ENCODE peak calls at places on chromosomes 13 and 19, in nine cellular contexts. N is GM10248; W is hypothalamus; Q is NCI-H526; R is GM23338; F is dermis microvascular lymphatic vessel endothelial cell; E is cerebellar nuclear complex; J is stimulated activated CD4-positive, alpha-beta T cell treated with anti-CD3 and anti-CD28 coated beads, Interleukin-15, amount 100 ng/mL, for 48 hours; B is activated naive CD8-positive, alpha-beta T cell treated with anti-CD3 and anti-CD28 coated beads, Interleukin-2, amount 50 U/mL, for 24 hours. M is an unnamed sample.

GRCh38 chr19:43532571-43532961 is 422 bp upstream of the ZNF575 start:
- DNase-seq in N (peak), W (no peak), Q (peak), R (no peak), F (peak), E (no peak), J (no peak), B (no peak), M (no peak)

GRCh38 chr19:51687791-51688664 is 5.1 kb upstream of the SPACA6 start:
- DNase-seq in N (peak), W (peak), Q (peak), R (peak), F (peak), E (no peak), J (no peak), B (no peak), M (no peak)

GRCh38 chr13:38702609-38703008 is 15.7 kb downstream of the FREM2 start:
- DNase-seq in N (no peak), W (no peak), Q (no peak), R (no peak), F (no peak), E (no peak), J (no peak), B (no peak), M (no peak)

GRCh38 chr13:50085063-50085462 is 69.8 kb downstream of the KCNRG start:
- DNase-seq in N (no peak), W (no peak), Q (peak), R (peak), F (peak), E (peak), J (no peak), B (no peak), M (no peak)

GRCh38 chr13:95608640-95609280 is 35.7 kb downstream of the DZIP1 start:
- DNase-seq in N (no peak), W (no peak), Q (no peak), R (no peak), F (no peak), E (no peak), J (no peak), B (no peak), M (no peak)

GRCh38 chr19:42277821-42278809 is 9.1 kb downstream of the CIC start:
- DNase-seq in N (no peak), W (no peak), Q (no peak), R (no peak), F (peak), E (no peak), J (no peak), B (no peak), M (no peak)

GRCh38 chr19:39336483-39336882 is 640 bp upstream of the GMFG start:
- DNase-seq in N (no peak), W (no peak), Q (no peak), R (no peak), F (no peak), E (no peak), J (no peak), B (no peak), M (no peak)

GRCh38 chr13:57787058-57787791 is 155.7 kb downstream of the PCDH17 start:
- DNase-seq in N (no peak), W (no peak), Q (peak), R (peak), F (no peak), E (no peak), J (no peak), B (no peak), M (peak)

GRCh38 chr19:18657590-18658365 is 20.9 kb downstream of the KLHL26 start:
- DNase-seq in N (peak), W (no peak), Q (peak), R (peak), F (peak), E (no peak), J (no peak), B (no peak), M (no peak)

GRCh38 chr19:14112809-14113385 is 4.7 kb downstream of the PRKACA start:
- DNase-seq in N (no peak), W (peak), Q (no peak), R (peak), F (no peak), E (no peak), J (no peak), B (no peak), M (no peak)

GRCh38 chr19:45670670-45671453 is 2.8 kb downstream of the GIPR start:
- DNase-seq in N (peak), W (peak), Q (peak), R (peak), F (peak), E (no peak), J (peak), B (peak), M (peak)

GRCh38 chr13:46173656-46174055 is 8.3 kb downstream of the LCP1 start:
- DNase-seq in N (no peak), W (no peak), Q (no peak), R (no peak), F (no peak), E (no peak), J (no peak), B (peak), M (no peak)

GRCh38 chr19:37551123-37551993 is 43.2 kb downstream of the ZNF571 start:
- DNase-seq in N (peak), W (no peak), Q (no peak), R (peak), F (peak), E (no peak), J (peak), B (peak), M (peak)

GRCh38 chr13:66780814-66781213 is 449.3 kb downstream of the PCDH9 start:
- DNase-seq in N (no peak), W (no peak), Q (no peak), R (no peak), F (no peak), E (no peak), J (no peak), B (no peak), M (no peak)

GRCh38 chr19:6481541-6482342 is at the start of gene DENND1C:
- DNase-seq in N (peak), W (peak), Q (peak), R (peak), F (peak), E (no peak), J (no peak), B (peak), M (no peak)

GRCh38 chr13:77580748-77581147 is 45.2 kb downstream of the SCEL start:
- DNase-seq in N (no peak), W (no peak), Q (no peak), R (no peak), F (no peak), E (no peak), J (no peak), B (no peak), M (no peak)

GRCh38 chr19:49887653-49888477 is 8.8 kb downstream of the IL4I1 start:
- DNase-seq in N (no peak), W (no peak), Q (peak), R (no peak), F (no peak), E (no peak), J (no peak), B (no peak), M (no peak)

GRCh38 chr13:52159159-52159982 is at the start of gene NEK3:
- DNase-seq in N (peak), W (peak), Q (peak), R (peak), F (peak), E (no peak), J (peak), B (peak), M (peak)

GRCh38 chr13:80177327-80177726 is 163.6 kb downstream of the SPRY2 start:
- DNase-seq in N (no peak), W (no peak), Q (no peak), R (peak), F (peak), E (no peak), J (no peak), B (no peak), M (peak)

GRCh38 chr13:75749407-75749806 is 113.3 kb downstream of the LMO7 start:
- DNase-seq in N (no peak), W (no peak), Q (peak), R (peak), F (no peak), E (no peak), J (no peak), B (no peak), M (no peak)

GRCh38 chr19:46674416-46675178 is 13.6 kb upstream of the DACT3 start:
- DNase-seq in N (no peak), W (no peak), Q (peak), R (peak), F (peak), E (no peak), J (no peak), B (no peak), M (no peak)

GRCh38 chr19:8069116-8069973 is 16.8 kb downstream of the CCL25 start:
- DNase-seq in N (no peak), W (no peak), Q (peak), R (peak), F (no peak), E (no peak), J (no peak), B (peak), M (peak)

GRCh38 chr13:29539866-29540265 is 55.6 kb downstream of the SLC7A1 start:
- DNase-seq in N (no peak), W (no peak), Q (no peak), R (no peak), F (no peak), E (no peak), J (no peak), B (no peak), M (no peak)